ENCODE peak calls at places on chromosomes 7 and 10, in four cellular contexts. V, X, L and H are unnamed samples.

GRCh38 chr10:101690461-101690860 is 4.5 kb downstream of the FBXW4 start:
- DNase-seq in V (no peak), X (no peak), L (no peak), H (no peak)

GRCh38 chr10:98361131-98361633 is 53.8 kb downstream of the PYROXD2 start:
- DNase-seq in V (peak; percentile 57), X (peak; percentile 100), L (peak; percentile 2), H (no peak)

GRCh38 chr10:14553434-14553833 is 221.3 kb downstream of the FAM107B start:
- DNase-seq in V (no peak), X (peak; percentile 87), L (peak; percentile 46), H (no peak)

GRCh38 chr7:106982415-106982814 is 62.1 kb upstream of the PRKAR2B start:
- DNase-seq in V (no peak), X (peak; percentile 7), L (no peak), H (no peak)

GRCh38 chr10:49599546-49599945 is 10.6 kb upstream of the SLC18A3 start:
- DNase-seq in V (no peak), X (no peak), L (no peak), H (no peak)

GRCh38 chr10:110209926-110210662 is 2.7 kb downstream of the MXI1 start:
- DNase-seq in V (peak; percentile 46), X (peak; percentile 29), L (peak; percentile 35), H (peak; percentile 47)

GRCh38 chr10:127293640-127294039 is 97.2 kb upstream of the INSYN2A start:
- DNase-seq in V (no peak), X (no peak), L (no peak), H (no peak)

GRCh38 chr7:55212838-55213237 is 152.3 kb upstream of the LANCL2 start:
- DNase-seq in V (peak; percentile 50), X (no peak), L (no peak), H (no peak)

GRCh38 chr7:128075536-128076095 is 44.4 kb upstream of the LRRC4 start:
- DNase-seq in V (no peak), X (no peak), L (no peak), H (no peak)

GRCh38 chr10:369441-370221 is 234.4 kb downstream of the ZMYND11 start:
- DNase-seq in V (no peak), X (peak; percentile 81), L (no peak), H (no peak)

GRCh38 chr7:28685660-28686417 is 272.3 kb downstream of the TRIL start:
- DNase-seq in V (peak; percentile 99), X (peak; percentile 99), L (peak; percentile 78), H (no peak)

GRCh38 chr7:18317956-18318355 is 177.6 kb upstream of the HDAC9 start:
- DNase-seq in V (no peak), X (no peak), L (no peak), H (no peak)

GRCh38 chr10:108392286-108392685 is 1227.8 kb upstream of the SORCS1 start:
- DNase-seq in V (no peak), X (peak; percentile 36), L (no peak), H (no peak)

GRCh38 chr10:118927317-118927716 is 102.2 kb upstream of the NANOS1 start:
- DNase-seq in V (no peak), X (no peak), L (no peak), H (no peak)

GRCh38 chr7:158572000-158572828 is 15.4 kb downstream of the PTPRN2 start:
- DNase-seq in V (no peak), X (no peak), L (peak; percentile 24), H (peak; percentile 65)

GRCh38 chr7:73770002-73770859 is at the start of gene CLDN3:
- DNase-seq in V (no peak), X (no peak), L (peak; percentile 97), H (no peak)

GRCh38 chr10:34397324-34397723 is 417.8 kb downstream of the PARD3 start:
- DNase-seq in V (no peak), X (peak; percentile 61), L (no peak), H (no peak)

GRCh38 chr7:1081931-1082401 is 5.9 kb upstream of the GPER1 start:
- DNase-seq in V (peak; percentile 26), X (peak; percentile 89), L (no peak), H (no peak)

GRCh38 chr7:77421273-77421672 is 5.1 kb upstream of the GSAP start:
- DNase-seq in V (no peak), X (no peak), L (no peak), H (no peak)

GRCh38 chr10:31124852-31125251 is 93.2 kb upstream of the ZNF438 start:
- DNase-seq in V (no peak), X (no peak), L (no peak), H (no peak)

GRCh38 chr10:18195060-18195799 is 55.0 kb downstream of the CACNB2 start:
- DNase-seq in V (no peak), X (peak; percentile 70), L (no peak), H (no peak)

GRCh38 chr10:116826803-116827202 is 22.5 kb upstream of the ENO4 start:
- DNase-seq in V (no peak), X (peak; percentile 48), L (no peak), H (no peak)

GRCh38 chr7:92717982-92718716 is 118.2 kb downstream of the CDK6 start:
- DNase-seq in V (peak; percentile 97), X (peak; percentile 57), L (peak; percentile 82), H (no peak)

DNA sequence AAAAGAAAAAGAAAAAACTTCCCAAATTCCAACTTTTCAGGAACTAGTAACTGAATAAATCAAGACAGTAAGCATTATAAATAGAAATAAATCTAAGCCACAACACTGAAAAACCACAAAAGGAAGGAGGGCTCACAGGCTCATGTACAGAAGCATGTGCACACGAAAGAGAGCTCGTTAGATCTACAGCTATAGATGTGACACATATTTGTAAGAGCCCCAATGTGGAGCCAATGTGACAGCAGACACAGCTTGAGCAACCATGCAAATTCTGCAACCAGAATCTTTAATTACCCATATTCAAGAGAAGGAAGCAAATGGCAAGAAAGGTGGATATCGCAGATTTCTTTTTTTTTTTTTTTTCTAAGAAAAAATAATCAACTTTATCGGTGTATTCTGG is 94.7 kb downstream of the SORBS1 start:
- DNase-seq in V (no peak), X (no peak), L (no peak), H (no peak)
- H3K27ac ChIP-seq in V (no peak overlapping the region), X (no peak overlapping the region), L (no peak overlapping the region), H (no peak overlapping the region)

GRCh38 chr10:45456822-45457221 is 82.8 kb downstream of the ALOX5 start:
- DNase-seq in V (no peak), X (no peak), L (no peak), H (no peak)
- H3K36me3 ChIP-seq in V (no peaks in the 10 kb centered on the region), X (peaks cover 7% of the 10 kb centered on the region), L (peaks cover 12% of the 10 kb centered on the region), H (peaks cover 4% of the 10 kb centered on the region)

GRCh38 chr10:77873558-77874380 is 52.8 kb downstream of the DLG5 start:
- DNase-seq in V (peak; percentile 58), X (peak; percentile 42), L (peak; percentile 52), H (peak; percentile 90)

GRCh38 chr10:77872947-77873557 is 53.5 kb downstream of the DLG5 start:
- DNase-seq in V (no peak), X (no peak), L (no peak), H (no peak)

GRCh38 chr10:77872151-77872946 is 54.2 kb downstream of the DLG5 start:
- DNase-seq in V (no peak), X (peak; percentile 31), L (no peak), H (no peak)

GRCh38 chr10:77875730-77876129 is 50.8 kb downstream of the DLG5 start:
- DNase-seq in V (no peak), X (no peak), L (no peak), H (no peak)

GRCh38 chr10:77874872-77875271 is 51.7 kb downstream of the DLG5 start:
- DNase-seq in V (no peak), X (no peak), L (no peak), H (no peak)
- H3K27ac ChIP-seq in V (no peak overlapping the region), X (no peak overlapping the region), L (no peak overlapping the region), H (no peak overlapping the region)

GRCh38 chr7:45098983-45099839 is 10.4 kb upstream of the NACAD start:
- DNase-seq in V (no peak), X (no peak), L (no peak), H (no peak)
- H3K36me3 ChIP-seq in V (peaks cover 4% of the 10 kb centered on the region), X (peaks cover 54% of the 10 kb centered on the region), L (peaks cover 32% of the 10 kb centered on the region), H (peaks cover 17% of the 10 kb centered on the region)

GRCh38 chr7:149731207-149731955 is 42.0 kb downstream of the ZNF467 start:
- DNase-seq in V (no peak), X (no peak), L (no peak), H (no peak)

GRCh38 chr7:149732111-149732561 is 41.3 kb downstream of the ZNF467 start:
- DNase-seq in V (no peak), X (no peak), L (no peak), H (no peak)

GRCh38 chr7:149729586-149729982 is 43.8 kb downstream of the ZNF467 start:
- DNase-seq in V (no peak), X (no peak), L (no peak), H (no peak)

GRCh38 chr7:149728491-149729375 is 44.7 kb downstream of the ZNF467 start:
- DNase-seq in V (no peak), X (no peak), L (no peak), H (no peak)

GRCh38 chr7:149729983-149730801 is 43.2 kb downstream of the ZNF467 start:
- DNase-seq in V (no peak), X (no peak), L (no peak), H (no peak)
- H3K27ac ChIP-seq in V (no peak overlapping the region), X (no peak overlapping the region), L (no peak overlapping the region), H (no peak overlapping the region)

DNA sequence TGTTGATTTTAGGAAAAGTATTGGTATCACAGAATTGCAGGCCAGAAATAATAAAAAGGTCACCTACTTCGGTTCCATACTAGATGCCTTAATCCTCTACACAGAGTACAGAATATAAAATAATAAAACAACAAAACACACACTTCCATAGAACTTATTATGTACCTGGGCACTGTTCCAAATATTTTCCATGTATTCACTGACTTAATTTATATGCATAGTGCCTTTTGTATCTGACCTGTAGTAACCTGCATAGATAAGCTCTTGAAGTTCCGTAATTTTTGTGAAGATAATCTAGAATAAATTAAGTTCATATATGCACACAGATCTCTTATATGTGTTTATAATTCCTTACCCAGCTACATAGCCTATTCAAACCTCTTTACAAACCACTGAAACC is 78.3 kb downstream of the RAPGEF5 start:
- DNase-seq in V (peak; percentile 59), X (no peak), L (peak; percentile 48), H (no peak)
- H3K36me3 ChIP-seq in V (no peaks in the 10 kb centered on the region), X (no peaks in the 10 kb centered on the region), L (peaks cover 3% of the 10 kb centered on the region), H (peaks cover 10% of the 10 kb centered on the region)

GRCh38 chr7:84191261-84191660 is 3.3 kb downstream of the SEMA3A start:
- DNase-seq in V (peak; percentile 7), X (peak; percentile 43), L (no peak), H (no peak)
- H3K27ac ChIP-seq in V (no peak overlapping the region), X (peak overlapping the region; percentile 50), L (no peak overlapping the region), H (no peak overlapping the region)